ENCODE peak calls at places on chromosome 15, in eight cellular contexts. N is nucleus accumbens; O is BJ; R is CD8-positive, alpha-beta memory T cell; P is mesothelial cell of epicardium; S is NCI-H460; W is effector CD4-positive, alpha-beta T cell; X is nephron progenitor cell. V is an unnamed sample.

GRCh38 chr15:82803793-82804574 is 1.9 kb downstream of the FSD2 start:
- DNase-seq in N (no peak), O (no peak), R (no peak), P (no peak), S (no peak), W (no peak), X (no peak), V (no peak)

GRCh38 chr15:65087411-65087810 is 10.9 kb downstream of the KBTBD13 start:
- DNase-seq in N (no peak), O (no peak), R (no peak), P (no peak), S (no peak), W (no peak), X (no peak), V (no peak)

GRCh38 chr15:43868412-43868811 is 41.6 kb downstream of the WDR76 start:
- DNase-seq in N (no peak), O (no peak), R (no peak), P (no peak), S (no peak), W (no peak), X (no peak), V (no peak)

GRCh38 chr15:29064290-29064689 is 178.5 kb downstream of the APBA2 start:
- DNase-seq in N (no peak), O (no peak), R (no peak), P (no peak), S (no peak), W (no peak), X (no peak), V (no peak)

GRCh38 chr15:22795206-22796063 is 9.0 kb downstream of the NIPA1 start:
- DNase-seq in N (no peak), O (no peak), R (no peak), P (no peak), S (no peak), W (no peak), X (no peak), V (no peak)

GRCh38 chr15:29316422-29316821 is 46.8 kb upstream of the NSMCE3 start:
- DNase-seq in N (no peak), O (no peak), R (no peak), P (no peak), S (no peak), W (no peak), X (no peak), V (no peak)

GRCh38 chr15:98657721-98658120 is 9.4 kb downstream of the IGF1R start:
- DNase-seq in N (no peak), O (no peak), R (no peak), P (no peak), S (no peak), W (no peak), X (no peak), V (no peak)

GRCh38 chr15:48590704-48591103 is 54.8 kb downstream of the FBN1 start:
- DNase-seq in N (no peak), O (no peak), R (no peak), P (no peak), S (no peak), W (no peak), X (no peak), V (no peak)

GRCh38 chr15:75123395-75123794 is 78.3 kb upstream of the C15orf39 start:
- DNase-seq in N (no peak), O (peak; percentile 94), R (no peak), P (no peak), S (peak; percentile 18), W (no peak), X (no peak), V (no peak)

GRCh38 chr15:34014556-34014955 is 24.4 kb downstream of the AVEN start:
- DNase-seq in N (no peak), O (no peak), R (no peak), P (no peak), S (no peak), W (no peak), X (peak; percentile 8), V (no peak)

GRCh38 chr15:31300208-31300661 is 26.4 kb upstream of the KLF13 start:
- DNase-seq in N (peak; percentile 90), O (no peak), R (no peak), P (no peak), S (no peak), W (no peak), X (no peak), V (no peak)

GRCh38 chr15:88469321-88469720 is 1.8 kb downstream of the MRPS11 start:
- DNase-seq in N (no peak), O (no peak), R (no peak), P (no peak), S (no peak), W (no peak), X (no peak), V (no peak)

GRCh38 chr15:92056875-92057274 is 203.4 kb downstream of the SLCO3A1 start:
- DNase-seq in N (no peak), O (no peak), R (no peak), P (no peak), S (no peak), W (no peak), X (no peak), V (no peak)

GRCh38 chr15:40941528-40942336 is 11.5 kb upstream of the CHAC1 start:
- DNase-seq in N (peak; percentile 35), O (no peak), R (peak; percentile 57), P (no peak), S (peak; percentile 58), W (peak; percentile 54), X (peak; percentile 85), V (peak; percentile 73)

GRCh38 chr15:70196314-70197291 is 98.9 kb upstream of the TLE3 start:
- DNase-seq in N (no peak), O (peak; percentile 15), R (no peak), P (peak; percentile 65), S (peak; percentile 86), W (peak; percentile 20), X (peak; percentile 80), V (no peak)

GRCh38 chr15:40693904-40694705 is 869 bp upstream of the RAD51 start:
- DNase-seq in N (no peak), O (no peak), R (no peak), P (no peak), S (no peak), W (no peak), X (peak; percentile 21), V (no peak)